ENCODE peak calls at places on chromosomes 12 and 14, in eight cellular contexts. X, F, T, I, M, G, W and V are unnamed samples.

GRCh38 chr12:84397279-84397678 is 515.3 kb downstream of the SLC6A15 start:
- DNase-seq in X (peak; percentile 18), F (peak; percentile 12), T (no peak), I (no peak), M (peak; percentile 10), G (no peak), W (peak; percentile 11), V (no peak)

GRCh38 chr12:11130999-11131398 is 3.4 kb downstream of the TAS2R30 start:
- DNase-seq in X (no peak), F (no peak), T (no peak), I (no peak), M (no peak), G (peak; percentile 22), W (no peak), V (no peak)

GRCh38 chr12:3863756-3864155 is 9.4 kb downstream of the PARP11 start:
- DNase-seq in X (no peak), F (peak; percentile 74), T (no peak), I (no peak), M (no peak), G (no peak), W (no peak), V (no peak)

GRCh38 chr12:128570191-128571065 is 253.3 kb downstream of the SLC15A4 start:
- DNase-seq in X (no peak), F (no peak), T (no peak), I (no peak), M (no peak), G (no peak), W (no peak), V (no peak)

GRCh38 chr14:25010471-25010870 is 39.5 kb downstream of the STXBP6 start:
- DNase-seq in X (no peak), F (no peak), T (no peak), I (no peak), M (no peak), G (no peak), W (no peak), V (no peak)

GRCh38 chr12:132833341-132833740 is 4.7 kb upstream of the GOLGA3 start:
- DNase-seq in X (no peak), F (no peak), T (no peak), I (no peak), M (no peak), G (no peak), W (no peak), V (no peak)

GRCh38 chr12:1890810-1891209 is 27.6 kb downstream of the CACNA2D4 start:
- DNase-seq in X (no peak), F (no peak), T (no peak), I (no peak), M (no peak), G (no peak), W (no peak), V (no peak)

GRCh38 chr12:132765366-132765765 is 3.7 kb upstream of the ANKLE2 start:
- DNase-seq in X (no peak), F (no peak), T (no peak), I (no peak), M (no peak), G (no peak), W (no peak), V (no peak)

GRCh38 chr12:1553987-1554982 is 40.1 kb downstream of the FBXL14 start:
- DNase-seq in X (no peak), F (no peak), T (no peak), I (no peak), M (no peak), G (no peak), W (no peak), V (no peak)

GRCh38 chr14:65927871-65928270 is 515.3 kb downstream of the FUT8 start:
- DNase-seq in X (no peak), F (no peak), T (no peak), I (no peak), M (no peak), G (no peak), W (no peak), V (no peak)

GRCh38 chr14:70955543-70956480 is 48.6 kb downstream of the PCNX1 start:
- DNase-seq in X (peak; percentile 55), F (peak; percentile 34), T (no peak), I (no peak), M (peak; percentile 58), G (no peak), W (peak; percentile 50), V (no peak)

GRCh38 chr14:69879175-69880047 is at the start of gene SMOC1:
- DNase-seq in X (peak; percentile 9), F (peak; percentile 85), T (peak; percentile 18), I (peak; percentile 26), M (peak; percentile 14), G (peak; percentile 47), W (peak; percentile 34), V (peak; percentile 58)

GRCh38 chr14:66174453-66174891 is 311.7 kb upstream of the CCDC196 start:
- DNase-seq in X (peak; percentile 64), F (no peak), T (no peak), I (no peak), M (peak; percentile 33), G (no peak), W (peak; percentile 55), V (no peak)

GRCh38 chr12:75964150-75964549 is 67.4 kb downstream of the PHLDA1 start:
- DNase-seq in X (no peak), F (peak; percentile 38), T (no peak), I (no peak), M (no peak), G (no peak), W (no peak), V (peak; percentile 54)

GRCh38 chr14:92497391-92497790 is 16.2 kb upstream of the RIN3 start:
- DNase-seq in X (no peak), F (no peak), T (no peak), I (no peak), M (no peak), G (no peak), W (no peak), V (no peak)

GRCh38 chr12:132201391-132202120 is 57.3 kb downstream of the NOC4L start:
- DNase-seq in X (no peak), F (no peak), T (no peak), I (no peak), M (no peak), G (no peak), W (no peak), V (no peak)

GRCh38 chr12:56993346-56993745 is 13.0 kb downstream of the ZBTB39 start:
- DNase-seq in X (no peak), F (no peak), T (no peak), I (no peak), M (no peak), G (no peak), W (no peak), V (no peak)

GRCh38 chr14:96095581-96096476 is 56.7 kb downstream of the C14orf132 start:
- DNase-seq in X (peak; percentile 63), F (peak; percentile 70), T (no peak), I (peak; percentile 34), M (peak; percentile 72), G (no peak), W (peak; percentile 82), V (peak; percentile 65)

GRCh38 chr12:6765634-6766581 is at the start of gene PTMS:
- DNase-seq in X (peak; percentile 94), F (peak; percentile 88), T (peak; percentile 54), I (peak; percentile 93), M (peak; percentile 95), G (peak; percentile 85), W (peak; percentile 97), V (peak; percentile 94)

GRCh38 chr12:114555451-114555850 is 128.5 kb downstream of the TBX3 start:
- DNase-seq in X (no peak), F (no peak), T (no peak), I (no peak), M (no peak), G (no peak), W (no peak), V (no peak)
- TF ChIP-seq CTCF in X (no peak), F (no peak), T (no peak), I (no peak), M (no peak), G (no peak), W (no peak), V (no peak)

DNA sequence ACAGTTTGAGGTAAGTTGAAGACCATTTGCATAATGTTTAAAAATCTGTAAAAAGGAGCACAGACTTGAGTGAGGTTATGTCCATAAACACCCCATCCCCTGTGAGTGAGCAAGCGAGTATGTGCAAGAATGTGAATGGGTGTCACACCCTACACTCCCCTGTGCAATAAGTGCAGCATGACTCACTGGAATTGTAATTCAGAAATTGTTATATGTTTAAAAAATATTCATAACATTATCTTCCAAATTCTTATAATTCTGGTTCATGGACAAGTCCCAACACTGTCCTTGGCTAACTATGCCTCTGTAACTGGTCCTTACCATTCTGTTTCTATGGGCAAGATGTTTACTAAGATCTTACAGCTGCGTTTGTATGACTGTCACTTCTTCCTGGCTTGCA is 207.8 kb upstream of the FAR2 start:
- DNase-seq in X (peak; percentile 45), F (peak; percentile 83), T (no peak), I (no peak), M (peak; percentile 20), G (no peak), W (no peak), V (no peak)
- TF ChIP-seq CTCF in X (no peak), F (no peak), T (no peak), I (no peak), M (no peak), G (no peak), W (no peak), V (no peak)

GRCh38 chr12:28578833-28579252 is 388.6 kb downstream of the CCDC91 start:
- DNase-seq in X (no peak), F (peak; percentile 63), T (no peak), I (no peak), M (no peak), G (no peak), W (peak; percentile 30), V (no peak)

GRCh38 chr12:28585146-28585545 is 394.9 kb downstream of the CCDC91 start:
- DNase-seq in X (no peak), F (no peak), T (no peak), I (no peak), M (no peak), G (no peak), W (no peak), V (no peak)

GRCh38 chr12:28586481-28586880 is 396.2 kb downstream of the CCDC91 start:
- DNase-seq in X (no peak), F (no peak), T (no peak), I (no peak), M (no peak), G (no peak), W (no peak), V (no peak)

GRCh38 chr12:28582687-28583376 is 392.6 kb downstream of the CCDC91 start:
- DNase-seq in X (no peak), F (no peak), T (no peak), I (no peak), M (no peak), G (no peak), W (no peak), V (no peak)

GRCh38 chr12:28583771-28584261 is 393.6 kb downstream of the CCDC91 start:
- DNase-seq in X (no peak), F (peak; percentile 52), T (no peak), I (no peak), M (peak; percentile 38), G (no peak), W (peak; percentile 76), V (no peak)
- TF ChIP-seq CTCF in X (no peak), F (no peak), T (no peak), I (no peak), M (peak; percentile 23), G (no peak), W (peak; percentile 36), V (no peak)

DNA sequence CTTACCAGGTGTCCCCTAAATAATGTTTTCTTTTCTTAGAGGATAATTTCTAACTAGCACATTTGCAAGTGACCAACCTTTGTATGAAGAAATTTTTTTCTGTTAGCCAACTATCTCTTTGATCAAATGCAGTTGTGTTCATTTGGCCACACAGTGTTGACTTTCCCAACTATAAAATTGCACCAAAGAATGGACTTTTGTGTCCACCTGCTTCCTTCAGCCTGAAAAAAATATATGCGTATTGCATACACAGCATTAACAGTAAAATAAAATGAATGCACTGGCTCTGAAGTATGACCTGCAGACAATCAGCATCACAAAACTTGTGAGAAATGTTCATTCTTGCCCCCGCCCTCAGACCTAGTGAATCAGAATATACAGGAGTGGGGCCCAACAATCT is 342.0 kb downstream of the SEC23A start:
- DNase-seq in X (no peak), F (no peak), T (no peak), I (no peak), M (no peak), G (no peak), W (no peak), V (no peak)
- TF ChIP-seq CTCF in X (no peak), F (no peak), T (no peak), I (no peak), M (no peak), G (no peak), W (no peak), V (no peak)